ENCODE peak calls at places on chromosomes 12 and 14, in six cellular contexts. S is heart left ventricle, E is choroid plexus epithelial cell, Z is foreskin fibroblast, Y is cardiac muscle cell, D is ovary. O is an unnamed sample.

GRCh38 chr14:90419200-90419599 is 22.4 kb downstream of the CALM1 start:
- DNase-seq in D (peak), S (peak), E (peak), Y (no peak), Z (peak), O (peak)

GRCh38 chr12:43102506-43103269 is 449.3 kb downstream of the ADAMTS20 start:
- DNase-seq in Z (no peak), D (no peak), S (no peak), Y (no peak), E (no peak), O (no peak)

GRCh38 chr14:91506226-91506625 is 3.9 kb downstream of the PPP4R3A start:
- DNase-seq in S (no peak), D (no peak), E (no peak), Y (no peak), Z (no peak), O (no peak)

GRCh38 chr12:70448371-70448770 is 82.3 kb downstream of the KCNMB4 start:
- DNase-seq in D (no peak), S (no peak), Z (no peak), Y (no peak), E (peak), O (peak)

GRCh38 chr14:72737560-72737943 is 156.3 kb downstream of the DPF3 start:
- DNase-seq in E (no peak), Z (no peak), Y (no peak), D (no peak), S (no peak), O (no peak)

GRCh38 chr12:43208627-43209026 is 343.4 kb downstream of the ADAMTS20 start:
- DNase-seq in Y (no peak), D (no peak), E (peak), S (no peak), Z (no peak), O (peak)

GRCh38 chr14:24848427-24848826 is 201.5 kb downstream of the STXBP6 start:
- DNase-seq in E (peak), Y (no peak), S (no peak), Z (peak), D (no peak), O (peak)

GRCh38 chr14:65927871-65928270 is 515.3 kb downstream of the FUT8 start:
- DNase-seq in Y (no peak), Z (no peak), D (no peak), E (no peak), S (no peak), O (no peak)

GRCh38 chr14:31080060-31080459 is 53.9 kb upstream of the STRN3 start:
- DNase-seq in D (no peak), E (peak), Y (no peak), S (no peak), Z (no peak), O (no peak)

GRCh38 chr14:98946995-98947394 is 325.0 kb downstream of the BCL11B start:
- DNase-seq in Z (no peak), E (no peak), Y (peak), S (peak), D (peak), O (no peak)

GRCh38 chr12:127277882-127278281 is 989.1 kb upstream of the TMEM132C start:
- DNase-seq in E (no peak), Y (no peak), D (no peak), Z (no peak), S (no peak), O (no peak)

GRCh38 chr12:120708646-120709045 is 1.6 kb upstream of the UNC119B start:
- DNase-seq in Z (no peak), D (no peak), Y (no peak), E (no peak), S (no peak), O (no peak)

GRCh38 chr12:132587781-132588180 is 22.6 kb downstream of the LRCOL1 start:
- DNase-seq in Y (no peak), E (no peak), S (no peak), D (no peak), Z (no peak), O (no peak)

GRCh38 chr12:41521872-41522379 is 333.8 kb downstream of the PDZRN4 start:
- DNase-seq in Y (no peak), E (peak), D (no peak), Z (peak), S (no peak), O (peak)

GRCh38 chr12:30169839-30170591 is 386.3 kb upstream of the TMTC1 start:
- DNase-seq in E (no peak), S (no peak), Y (peak), Z (no peak), D (no peak), O (no peak)

GRCh38 chr14:35362911-35363374 is 41.6 kb downstream of the NFKBIA start:
- DNase-seq in Z (no peak), E (peak), Y (no peak), D (no peak), S (no peak), O (peak)

GRCh38 chr12:110270125-110270962 is 10.7 kb upstream of the ATP2A2 start:
- DNase-seq in D (peak), Y (peak), S (peak), Z (peak), E (peak), O (peak)

GRCh38 chr14:55705651-55706340 is 125.8 kb downstream of the KTN1 start:
- DNase-seq in Y (no peak), D (no peak), S (no peak), Z (no peak), E (no peak), O (no peak)

GRCh38 chr12:78797201-78797931 is 67.2 kb upstream of the SYT1 start:
- DNase-seq in Z (peak), D (no peak), Y (no peak), S (no peak), E (peak), O (peak)

GRCh38 chr14:71416392-71416791 is 509.1 kb downstream of the PCNX1 start:
- DNase-seq in Z (no peak), D (no peak), Y (no peak), S (no peak), E (peak), O (no peak)

GRCh38 chr12:58283553-58283952 is 342.2 kb downstream of the ATP23 start:
- DNase-seq in S (no peak), E (peak), Z (no peak), Y (peak), D (no peak), O (no peak)

GRCh38 chr14:75254901-75255300 is 23.7 kb upstream of the FOS start:
- DNase-seq in S (no peak), E (no peak), Y (no peak), Z (no peak), D (no peak), O (no peak)

GRCh38 chr12:100141998-100142850 is 450 bp downstream of the BLTP3B start:
- DNase-seq in E (no peak), Y (peak), S (peak), D (peak), Z (peak), O (peak)

GRCh38 chr12:86373813-86374212 is 117.6 kb upstream of the MGAT4C start:
- DNase-seq in D (no peak), Y (no peak), S (no peak), E (no peak), Z (no peak), O (no peak)

GRCh38 chr12:86379337-86379736 is 123.1 kb upstream of the MGAT4C start:
- DNase-seq in Y (no peak), S (no peak), E (no peak), D (no peak), Z (no peak), O (no peak)

DNA sequence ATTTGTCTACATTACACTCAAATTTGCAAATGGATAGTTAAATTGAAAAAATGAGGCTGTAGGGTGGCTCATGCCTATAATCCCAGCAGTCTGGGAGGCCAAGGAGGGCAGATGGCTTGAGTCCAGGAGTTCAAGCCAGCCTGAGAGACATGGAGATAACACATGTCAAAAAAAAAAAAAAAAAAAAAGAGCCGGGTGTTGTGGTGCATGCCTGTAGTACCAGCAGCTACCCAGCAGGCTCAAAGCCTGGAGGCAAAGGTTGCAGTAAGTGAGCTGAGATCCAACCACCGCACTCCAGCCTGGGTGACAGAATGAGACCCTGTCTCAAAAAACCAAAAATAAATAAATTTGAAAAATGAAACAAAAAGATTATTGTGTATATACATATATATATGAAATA is 119.9 kb upstream of the MGAT4C start:
- DNase-seq in S (peak), Z (no peak), Y (peak), D (no peak), E (peak), O (no peak)
- TF ChIP-seq CTCF in S (peak), Z (no peak), Y (no peak), D (no peak), E (peak), O (peak)

DNA sequence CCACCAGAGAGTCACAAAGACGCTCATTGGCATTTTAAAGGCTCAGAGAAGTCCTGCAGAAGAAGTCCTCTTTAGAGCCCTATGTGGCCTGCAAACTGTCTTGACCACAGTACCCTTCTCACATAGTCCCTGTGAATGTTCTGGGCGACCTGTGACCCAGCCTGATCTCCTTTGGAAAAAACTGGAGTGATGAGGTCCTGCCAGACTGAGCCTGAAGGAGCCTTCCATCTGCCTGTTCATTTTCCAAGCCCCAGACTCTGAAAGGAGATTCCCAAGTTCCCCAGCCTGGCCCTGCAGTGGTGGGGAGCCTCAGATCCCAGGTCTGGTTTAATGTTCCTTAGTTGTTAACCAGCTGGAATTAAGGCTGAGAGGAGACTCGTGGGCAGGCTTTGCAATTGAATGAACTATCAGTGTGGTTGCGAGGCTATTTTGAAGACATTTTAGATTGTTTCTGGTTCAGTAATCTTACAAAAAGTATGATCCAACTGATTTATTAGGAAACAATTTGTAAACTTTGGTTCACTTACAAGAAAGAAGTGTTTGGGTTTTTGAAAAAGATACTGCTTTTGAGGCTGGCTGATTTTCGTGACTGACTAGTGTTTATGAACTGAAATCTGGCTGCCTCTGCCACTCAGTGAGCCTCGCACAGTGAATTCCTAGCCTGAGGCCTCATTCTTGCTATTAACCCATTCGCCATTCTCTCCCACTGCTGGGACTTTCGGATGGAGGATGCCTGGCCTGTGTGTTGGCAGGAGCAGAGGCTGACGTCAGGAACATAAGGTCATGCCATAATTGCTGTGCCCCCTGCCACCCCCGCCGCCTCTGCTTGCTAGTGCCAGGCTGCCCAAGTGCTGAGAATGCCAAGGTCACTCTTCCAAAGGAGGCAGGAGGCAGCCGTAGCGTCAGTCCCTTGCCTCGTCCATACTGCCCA is 249.0 kb downstream of the CACNA1C start:
- DNase-seq in Y (no peak), S (peak), Z (peak), E (no peak), D (no peak), O (no peak)
- H3K4me3 ChIP-seq in Y (no peak), S (no peak), Z (no peak), E (no peak), D (no peak), O (no peak)

DNA sequence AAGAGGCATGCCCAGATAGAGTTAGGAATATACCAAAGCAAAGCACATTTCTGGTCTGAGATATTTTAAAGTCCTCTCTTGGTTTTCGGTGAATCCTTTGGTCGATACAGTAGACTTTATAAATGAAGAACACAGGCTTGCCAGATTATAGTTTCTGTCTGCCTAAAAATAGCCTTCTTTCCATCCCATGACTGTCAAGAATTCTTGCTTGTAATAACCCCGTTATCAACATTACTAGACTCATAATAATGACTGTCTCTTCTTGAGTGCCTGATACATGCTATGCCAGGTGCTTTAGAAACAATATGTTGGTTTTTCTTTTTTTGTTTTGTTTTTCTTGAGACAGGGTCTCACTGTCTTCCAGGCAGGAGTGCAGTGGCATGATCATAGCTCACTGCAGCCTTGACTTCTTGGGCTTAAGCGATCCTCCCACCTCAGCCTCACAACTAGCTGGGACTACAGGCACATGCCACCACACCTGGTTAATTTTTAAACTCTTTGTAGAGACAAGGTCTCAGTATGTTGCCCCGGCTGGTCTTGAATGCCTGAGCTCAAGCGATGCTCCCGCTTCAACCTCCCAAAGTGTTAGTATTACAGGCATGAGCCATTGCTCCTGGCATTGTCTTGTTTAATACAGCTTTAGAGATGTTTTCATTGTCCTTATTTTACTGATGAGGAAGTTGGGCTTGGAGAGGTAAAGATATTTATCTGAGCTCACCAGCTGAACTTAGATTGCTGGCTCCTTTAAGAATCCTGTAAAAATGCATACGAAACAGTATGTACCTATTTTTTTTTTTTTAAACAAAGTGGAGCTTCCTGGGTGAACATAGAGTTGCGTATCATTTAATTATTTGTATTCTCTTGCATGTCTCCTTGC is 30.4 kb downstream of the CHST11 start:
- DNase-seq in Z (no peak), E (no peak), Y (no peak), D (no peak), S (no peak), O (no peak)
- TF ChIP-seq CTCF in Z (no peak), E (no peak), Y (no peak), D (no peak), S (no peak), O (no peak)

GRCh38 chr12:107322063-107322462 is 228.7 kb upstream of the CRY1 start:
- DNase-seq in Z (no peak), E (no peak), S (no peak), Y (no peak), D (no peak), O (no peak)
- H3K4me3 ChIP-seq in Z (no peak), E (no peak), S (no peak), Y (no peak), D (no peak), O (no peak)

GRCh38 chr12:123987022-123987421 is 14.0 kb downstream of the ZNF664 start:
- DNase-seq in D (no peak), Z (no peak), E (no peak), Y (no peak), S (no peak), O (no peak)

GRCh38 chr12:123986374-123986920 is 13.4 kb downstream of the ZNF664 start:
- DNase-seq in S (no peak), Z (no peak), E (no peak), D (no peak), Y (peak), O (no peak)

GRCh38 chr12:123982269-123982668 is 9.3 kb downstream of the ZNF664 start:
- DNase-seq in D (no peak), E (no peak), S (no peak), Y (no peak), Z (no peak), O (no peak)

GRCh38 chr12:123984903-123985302 is 11.9 kb downstream of the ZNF664 start:
- DNase-seq in D (no peak), E (no peak), Z (no peak), Y (no peak), S (no peak), O (no peak)

DNA sequence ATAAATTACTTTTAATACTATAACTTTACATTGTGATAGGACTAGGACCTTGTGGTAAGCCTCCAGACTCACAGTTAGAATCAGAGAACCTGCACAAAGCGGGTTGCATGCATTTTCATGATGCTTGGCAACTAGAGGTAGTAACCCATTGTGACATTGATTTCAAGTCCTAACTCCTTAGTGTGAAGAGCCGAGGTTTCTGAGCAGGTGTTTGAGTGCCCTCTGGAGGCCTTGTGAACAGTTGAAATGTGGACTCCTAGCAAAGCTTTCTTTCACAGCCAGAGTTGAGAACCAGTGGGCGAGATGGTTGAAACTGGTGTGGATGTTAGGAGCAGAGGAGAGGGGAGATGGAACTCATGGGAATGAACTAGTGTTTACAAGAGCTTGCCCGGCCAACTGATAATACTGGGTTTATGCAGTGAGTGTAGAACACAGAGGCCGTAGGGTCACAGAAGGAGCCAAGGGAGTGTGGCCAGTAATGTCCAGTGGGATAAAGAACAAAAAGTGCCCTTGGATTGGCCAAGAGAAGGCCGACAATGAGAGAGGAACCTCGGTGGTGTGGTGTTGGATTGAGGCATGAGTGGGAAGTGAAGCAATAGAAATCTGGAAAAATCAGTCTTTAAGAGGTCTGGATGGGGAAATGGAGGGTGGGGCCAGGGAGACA is 10.9 kb downstream of the ZNF664 start:
- DNase-seq in Y (peak), Z (peak), S (peak), E (peak), D (peak), O (peak)
- TF ChIP-seq CTCF in Y (peak), Z (peak), S (peak), E (peak), D (peak), O (peak)

DNA sequence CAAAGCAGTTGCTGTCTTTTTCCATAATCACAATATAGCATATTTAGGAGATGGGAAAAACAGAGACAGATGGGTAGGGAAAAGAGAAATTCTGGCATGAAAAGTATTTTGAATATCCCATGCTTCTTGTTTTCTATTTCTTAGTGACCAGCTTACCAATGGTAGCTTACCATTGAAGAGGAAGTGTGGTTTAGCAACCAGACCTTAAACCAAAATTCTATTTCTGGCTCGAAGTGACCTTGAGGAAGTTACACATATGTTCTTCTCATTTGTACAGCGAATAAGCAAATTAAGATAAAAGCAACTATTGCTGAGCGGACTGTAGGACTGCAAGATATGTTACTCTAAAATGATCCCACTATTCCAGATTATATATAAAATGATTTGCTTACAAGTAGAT is 82.9 kb downstream of the FGD4 start:
- DNase-seq in S (no peak), E (peak), Y (no peak), Z (no peak), D (no peak), O (peak)
- H3K4me3 ChIP-seq in S (no peak), E (no peak), Y (no peak), Z (no peak), D (no peak), O (no peak)

GRCh38 chr14:104237651-104238423 is 99.5 kb downstream of the KIF26A start:
- DNase-seq in E (no peak), D (no peak), S (no peak), Y (no peak), Z (no peak), O (no peak)
- TF ChIP-seq CTCF in E (no peak), D (no peak), S (no peak), Y (no peak), Z (no peak), O (no peak)

DNA sequence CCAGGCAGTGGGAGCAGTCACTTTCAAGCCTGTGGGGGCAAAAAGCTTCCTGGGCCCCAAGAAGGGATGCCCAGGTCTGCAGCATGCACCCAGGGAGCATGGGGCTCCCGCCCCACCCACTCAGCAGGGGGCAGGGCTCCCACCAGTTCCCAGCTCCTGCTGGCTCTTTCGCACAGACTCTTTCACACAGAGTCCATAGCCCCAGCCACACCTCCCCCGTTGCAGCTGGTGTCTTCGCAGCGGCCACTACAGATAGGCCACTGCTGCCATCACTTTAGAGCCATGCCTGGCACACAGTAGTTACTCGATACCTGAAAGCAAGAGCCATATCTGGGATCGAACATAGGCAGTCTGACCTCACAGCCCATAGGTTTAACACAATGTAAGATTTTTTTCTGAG is 98.2 kb downstream of the NUAK1 start:
- DNase-seq in E (no peak), S (no peak), D (no peak), Y (no peak), Z (no peak), O (no peak)
- H3K4me3 ChIP-seq in E (no peak), S (no peak), D (no peak), Y (no peak), Z (no peak), O (no peak)